ENCODE peak calls at places on chromosome 9, in ten cellular contexts. X is esophagus muscularis mucosa, T is HCT116, G is HL-60, F is breast epithelium, Z is stomach, S is sigmoid colon, E is transverse colon, D is SK-N-SH, I is vagina. Q is an unnamed sample.

GRCh38 chr9:85213650-85214607 is 527.8 kb downstream of the AGTPBP1 start:
- DNase-seq in X (peak), T (no peak), G (no peak), F (no peak), Z (no peak), S (no peak), E (no peak), D (no peak), I (no peak), Q (no peak)

GRCh38 chr9:129910628-129911567 is 75.6 kb downstream of the USP20 start:
- DNase-seq in X (no peak), T (peak), G (peak), F (no peak), Z (no peak), S (no peak), E (no peak), D (no peak), I (no peak), Q (no peak)

GRCh38 chr9:22005083-22005699 is 3.9 kb downstream of the CDKN2B start:
- DNase-seq in X (no peak), T (no peak), G (no peak), F (no peak), Z (no peak), S (no peak), E (no peak), D (peak), I (no peak), Q (no peak)

GRCh38 chr9:36486454-36486932 is 86.2 kb upstream of the MELK start:
- DNase-seq in X (no peak), T (no peak), G (no peak), F (no peak), Z (no peak), S (no peak), E (peak), D (no peak), I (no peak), Q (peak)

GRCh38 chr9:122940603-122941559 is at the start of gene RABGAP1:
- DNase-seq in X (peak), T (peak), G (peak), F (peak), Z (peak), S (peak), E (peak), D (peak), I (peak), Q (peak)

GRCh38 chr9:35105126-35105525 is 2.2 kb upstream of the STOML2 start:
- DNase-seq in X (no peak), T (no peak), G (no peak), F (no peak), Z (no peak), S (no peak), E (no peak), D (no peak), I (no peak), Q (no peak)

GRCh38 chr9:70601000-70601929 is 186.8 kb upstream of the KLF9 start:
- DNase-seq in X (peak), T (no peak), G (no peak), F (peak), Z (peak), S (peak), E (peak), D (peak), I (peak), Q (peak)

GRCh38 chr9:108417726-108418125 is 438.1 kb downstream of the ACTL7B start:
- DNase-seq in X (no peak), T (no peak), G (no peak), F (no peak), Z (no peak), S (no peak), E (no peak), D (no peak), I (no peak), Q (no peak)

GRCh38 chr9:74125916-74126315 is 371.2 kb upstream of the RORB start:
- DNase-seq in X (no peak), T (no peak), G (no peak), F (no peak), Z (no peak), S (no peak), E (no peak), D (no peak), I (no peak), Q (no peak)

GRCh38 chr9:16828335-16829281 is 41.9 kb downstream of the BNC2 start:
- DNase-seq in X (no peak), T (no peak), G (no peak), F (no peak), Z (no peak), S (peak), E (peak), D (peak), I (no peak), Q (no peak)

GRCh38 chr9:123584202-123585176 is 228.5 kb downstream of the CRB2 start:
- DNase-seq in X (peak), T (no peak), G (no peak), F (no peak), Z (no peak), S (no peak), E (no peak), D (no peak), I (no peak), Q (no peak)

GRCh38 chr9:129072171-129072570 is 8.7 kb upstream of the DOLPP1 start:
- DNase-seq in X (no peak), T (no peak), G (no peak), F (no peak), Z (no peak), S (no peak), E (no peak), D (no peak), I (no peak), Q (no peak)

GRCh38 chr9:4086119-4087088 is 213.5 kb downstream of the GLIS3 start:
- DNase-seq in X (no peak), T (no peak), G (no peak), F (no peak), Z (no peak), S (no peak), E (no peak), D (no peak), I (no peak), Q (no peak)

GRCh38 chr9:131013771-131014676 is 5.0 kb downstream of the LAMC3 start:
- DNase-seq in X (no peak), T (no peak), G (no peak), F (no peak), Z (no peak), S (no peak), E (no peak), D (no peak), I (no peak), Q (no peak)

GRCh38 chr9:136207616-136208015 is 2.7 kb upstream of the LHX3 start:
- DNase-seq in X (no peak), T (no peak), G (no peak), F (no peak), Z (no peak), S (no peak), E (no peak), D (no peak), I (no peak), Q (no peak)

GRCh38 chr9:114366334-114367128 is 21.3 kb downstream of the AKNA start:
- DNase-seq in X (no peak), T (no peak), G (no peak), F (no peak), Z (no peak), S (no peak), E (peak), D (no peak), I (no peak), Q (no peak)

GRCh38 chr9:38179965-38180364 is 110.9 kb upstream of the SHB start:
- DNase-seq in X (no peak), T (no peak), G (no peak), F (no peak), Z (no peak), S (no peak), E (no peak), D (no peak), I (no peak), Q (no peak)
- TF ChIP-seq POLR2AphosphoS5 in X (no peak), T (no peak), G (no peak), F (no peak), Z (no peak), S (no peak), E (no peak), D (no peak), I (no peak), Q (no peak)

GRCh38 chr9:137721899-137722298 is 103.1 kb downstream of the EHMT1 start:
- DNase-seq in X (no peak), T (no peak), G (no peak), F (no peak), Z (no peak), S (no peak), E (no peak), D (no peak), I (no peak), Q (no peak)
- TF ChIP-seq CTCF in X (no peak), T (no peak), G (no peak), F (no peak), Z (no peak), S (no peak), E (no peak), D (no peak), I (no peak), Q (no peak)

DNA sequence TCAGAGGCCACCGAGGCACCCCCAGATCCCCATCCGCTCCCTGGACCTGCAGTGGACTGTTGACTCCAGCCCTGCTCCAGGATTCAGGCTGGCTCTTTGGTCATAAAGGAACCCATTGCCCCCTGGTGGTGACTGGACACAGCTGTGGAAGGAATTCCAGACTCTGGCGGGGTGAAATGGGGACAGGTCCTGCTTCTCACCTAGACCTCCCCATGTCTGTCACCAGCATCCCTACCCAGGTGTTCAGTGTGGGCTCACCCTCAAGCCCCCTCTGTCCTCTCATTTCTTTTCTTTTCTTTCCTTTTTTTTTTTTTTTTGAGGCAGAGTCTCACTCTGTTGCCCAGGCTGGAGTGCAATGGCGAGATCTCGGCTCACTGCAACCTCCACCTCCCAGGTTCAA is 25.5 kb upstream of the STXBP1 start:
- DNase-seq in X (peak), T (no peak), G (no peak), F (peak), Z (peak), S (peak), E (peak), D (peak), I (no peak), Q (peak)
- TF ChIP-seq POLR2AphosphoS5 in X (no peak), T (no peak), G (no peak), F (peak), Z (peak), S (no peak), E (peak), D (no peak), I (peak), Q (peak)

GRCh38 chr9:10045598-10045997 is 567.2 kb downstream of the PTPRD start:
- DNase-seq in X (no peak), T (no peak), G (no peak), F (no peak), Z (no peak), S (no peak), E (no peak), D (no peak), I (no peak), Q (no peak)
- TF ChIP-seq CTCF in X (peak), T (no peak), G (no peak), F (no peak), Z (no peak), S (no peak), E (no peak), D (peak), I (no peak), Q (no peak)

GRCh38 chr9:6771722-6772121 is 13.9 kb downstream of the KDM4C start:
- DNase-seq in X (no peak), T (no peak), G (no peak), F (no peak), Z (no peak), S (peak), E (no peak), D (no peak), I (no peak), Q (no peak)
- TF ChIP-seq POLR2AphosphoS5 in X (no peak), T (no peak), G (no peak), F (no peak), Z (no peak), S (no peak), E (no peak), D (no peak), I (no peak), Q (no peak)

GRCh38 chr9:134178394-134178780 is 14.0 kb upstream of the RNU6ATAC start:
- DNase-seq in X (no peak), T (no peak), G (no peak), F (no peak), Z (no peak), S (peak), E (no peak), D (peak), I (no peak), Q (no peak)
- TF ChIP-seq CTCF in X (no peak), T (no peak), G (no peak), F (no peak), Z (no peak), S (no peak), E (no peak), D (no peak), I (no peak), Q (no peak)

DNA sequence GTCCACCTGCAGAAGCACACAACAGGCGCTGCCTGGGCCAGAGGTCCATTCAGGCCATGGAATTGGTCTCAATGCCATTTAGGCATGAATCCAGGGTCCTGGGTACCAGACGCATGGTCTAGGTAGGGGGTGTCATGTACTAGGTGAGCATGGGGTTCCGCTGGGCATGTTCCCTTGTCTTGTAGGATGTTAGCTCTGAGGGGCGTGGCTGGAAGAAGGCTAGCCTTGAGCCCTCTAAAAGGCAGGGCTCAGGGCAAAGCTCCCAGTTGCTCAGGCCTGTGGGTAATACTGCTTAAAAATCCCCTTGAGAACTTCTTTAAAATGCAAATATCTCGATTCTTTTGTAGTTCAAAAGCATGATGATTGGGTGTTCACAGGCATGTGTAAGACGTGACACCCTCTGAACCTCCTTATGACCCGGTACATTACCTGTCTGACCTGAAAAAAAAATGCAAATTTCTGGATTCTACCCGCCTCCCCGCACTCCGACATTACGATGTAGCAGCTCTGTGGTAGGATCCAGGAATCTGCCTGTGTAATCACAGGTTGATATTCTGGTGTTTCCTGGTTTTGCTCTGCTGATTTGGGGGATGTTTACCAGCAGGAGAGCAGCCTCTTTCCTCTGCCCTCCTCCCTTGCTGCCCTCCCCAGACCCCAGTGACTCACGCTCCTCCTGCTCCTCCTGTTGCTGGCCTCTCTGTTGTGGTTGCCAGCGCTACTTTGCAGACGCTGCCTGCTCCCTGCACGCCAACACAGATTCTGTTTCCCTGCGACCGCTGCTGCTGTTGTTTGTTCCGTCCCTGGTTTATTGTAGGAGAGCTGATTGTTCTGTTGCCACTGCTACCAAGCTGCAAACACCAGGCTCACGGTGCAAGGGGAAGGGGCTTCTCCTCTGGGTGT is 5.7 kb downstream of the TMC1 start:
- DNase-seq in X (no peak), T (peak), G (peak), F (peak), Z (peak), S (peak), E (peak), D (peak), I (no peak), Q (peak)
- TF ChIP-seq POLR2AphosphoS5 in X (peak), T (peak), G (peak), F (peak), Z (peak), S (peak), E (peak), D (no peak), I (peak), Q (peak)

Q was measured in prostate gland.